ENCODE peak calls at places on chromosome 22, in ten cellular contexts. A is Daoy; Q is hypothalamus; P is fibroblast of lung; M is stimulated activated CD4-positive, alpha-beta T cell treated with anti-CD3 and anti-CD28 coated beads, Interleukin-12 subunit alpha, Interleukin-12 subunit beta, amount 100 ng/mL, for 4 hours; V is NCI-H2029; T is IMR-90; H is neural crest cell; I is A549; W is GM13977. B is an unnamed sample.

GRCh38 chr22:19916006-19916405 is 25.6 kb upstream of the COMT start:
- DNase-seq in I (no peak), P (no peak), M (no peak), V (no peak), H (no peak), W (no peak), T (no peak), Q (no peak), A (no peak), B (no peak)

GRCh38 chr22:49197986-49198704 is 629.5 kb downstream of the BRD1 start:
- DNase-seq in A (no peak), T (no peak), M (no peak), H (no peak), Q (no peak), I (no peak), W (no peak), V (no peak), P (no peak), B (peak)

GRCh38 chr22:36470994-36471331 is 10.5 kb downstream of the TXN2 start:
- DNase-seq in V (no peak), A (peak), I (no peak), H (no peak), W (no peak), P (peak), M (no peak), T (peak), Q (no peak), B (no peak)

GRCh38 chr22:39839917-39840510 is 53.5 kb downstream of the ENTHD1 start:
- DNase-seq in A (no peak), Q (no peak), W (peak), H (no peak), I (no peak), P (no peak), M (peak), T (no peak), V (no peak), B (no peak)

GRCh38 chr22:40628354-40629042 is 8.0 kb downstream of the MRTFA start:
- DNase-seq in Q (no peak), W (no peak), T (peak), H (no peak), P (peak), A (peak), M (no peak), V (no peak), I (no peak), B (no peak)

GRCh38 chr22:41625577-41625976 is 4.5 kb downstream of the XRCC6 start:
- DNase-seq in M (no peak), I (no peak), H (no peak), A (no peak), Q (no peak), V (no peak), W (no peak), P (no peak), T (no peak), B (no peak)

GRCh38 chr22:35043932-35044319 is 22.0 kb upstream of the ISX start:
- DNase-seq in P (no peak), H (no peak), W (no peak), Q (no peak), M (no peak), T (no peak), A (no peak), V (no peak), I (no peak), B (no peak)

GRCh38 chr22:24894998-24895397 is 51.5 kb downstream of the LHFPL7 start:
- DNase-seq in Q (peak), I (peak), T (no peak), P (peak), A (peak), H (no peak), M (no peak), W (no peak), V (peak), B (no peak)

GRCh38 chr22:35445933-35446332 is 46.0 kb downstream of the MCM5 start:
- DNase-seq in I (no peak), H (no peak), A (no peak), W (no peak), V (no peak), Q (no peak), T (no peak), M (no peak), P (peak), B (no peak)

GRCh38 chr22:18060646-18061620 is 16.9 kb upstream of the PEX26 start:
- DNase-seq in Q (no peak), W (no peak), P (peak), M (no peak), T (peak), H (no peak), V (no peak), I (peak), A (peak), B (no peak)

GRCh38 chr22:50084570-50084969 is 656 bp downstream of the MLC1 start:
- DNase-seq in P (no peak), T (no peak), V (no peak), H (no peak), I (no peak), A (no peak), Q (no peak), W (no peak), M (no peak), B (no peak)

GRCh38 chr22:37922177-37922576 is 16.1 kb downstream of the MICALL1 start:
- DNase-seq in W (no peak), P (no peak), Q (no peak), I (no peak), V (no peak), T (no peak), M (no peak), H (no peak), A (no peak), B (no peak)

GRCh38 chr22:27919943-27920755 is 1.1 kb upstream of the PITPNB start:
- DNase-seq in T (peak), W (no peak), H (peak), Q (peak), P (peak), A (peak), M (no peak), V (no peak), I (peak), B (peak)

B was measured in H9.